ENCODE peak calls at places on chromosomes 7 and 10, in nine cellular contexts. Q is germinal center; Y is upper lobe of right lung; X is RKO; P is stimulated activated CD4-positive, alpha-beta T cell treated with anti-CD3 and anti-CD28 coated beads, Interleukin-2, amount 100 ng/mL, for 24 hours; W is non-pigmented ciliary epithelial cell; N is hepatic stellate cell; D is CD8-positive, alpha-beta T cell; R is brain microvascular endothelial cell. M is an unnamed sample.

GRCh38 chr7:51316666-51317581 is at the start of gene COBL:
- DNase-seq in Q (no peak), Y (peak; percentile 82), X (peak; percentile 62), P (no peak), W (no peak), N (no peak), D (no peak), R (no peak), M (no peak)

GRCh38 chr10:4671451-4672145 is 154.4 kb upstream of the AKR1E2 start:
- DNase-seq in Q (no peak), Y (no peak), X (no peak), P (no peak), W (no peak), N (no peak), D (no peak), R (peak; percentile 33), M (no peak)

GRCh38 chr10:132248455-132249231 is 59.1 kb downstream of the STK32C start:
- DNase-seq in Q (peak; percentile 79), Y (peak; percentile 80), X (peak; percentile 76), P (peak; percentile 46), W (no peak), N (peak; percentile 69), D (peak; percentile 70), R (no peak), M (peak; percentile 31)

GRCh38 chr10:21740989-21741388 is 207.0 kb downstream of the MLLT10 start:
- DNase-seq in Q (no peak), Y (no peak), X (no peak), P (no peak), W (no peak), N (no peak), D (no peak), R (no peak), M (peak; percentile 20)

GRCh38 chr10:13839430-13839986 is 252.7 kb downstream of the PRPF18 start:
- DNase-seq in Q (no peak), Y (no peak), X (peak; percentile 75), P (no peak), W (peak; percentile 73), N (peak; percentile 79), D (no peak), R (peak; percentile 93), M (no peak)

GRCh38 chr10:125083576-125083920 is 76.8 kb downstream of the CTBP2 start:
- DNase-seq in Q (no peak), Y (peak; percentile 55), X (no peak), P (no peak), W (peak; percentile 45), N (peak; percentile 80), D (no peak), R (peak; percentile 95), M (no peak)

GRCh38 chr10:119742988-119743646 is 17.3 kb downstream of the INPP5F start:
- DNase-seq in Q (no peak), Y (no peak), X (no peak), P (no peak), W (no peak), N (peak; percentile 42), D (no peak), R (peak; percentile 16), M (no peak)

GRCh38 chr10:34112431-34112830 is 702.7 kb downstream of the PARD3 start:
- DNase-seq in Q (no peak), Y (no peak), X (no peak), P (no peak), W (no peak), N (no peak), D (no peak), R (no peak), M (no peak)

GRCh38 chr7:44182827-44183226 is 6.4 kb downstream of the GCK start:
- DNase-seq in Q (no peak), Y (no peak), X (no peak), P (no peak), W (no peak), N (no peak), D (no peak), R (no peak), M (no peak)

GRCh38 chr10:50393784-50394183 is 142.5 kb upstream of the ASAH2 start:
- DNase-seq in Q (no peak), Y (no peak), X (no peak), P (no peak), W (no peak), N (no peak), D (no peak), R (peak; percentile 81), M (no peak)

GRCh38 chr10:98488669-98489430 is 42.1 kb upstream of the HPS1 start:
- DNase-seq in Q (no peak), Y (no peak), X (no peak), P (no peak), W (no peak), N (no peak), D (no peak), R (no peak), M (no peak)

GRCh38 chr10:64086083-64086772 is 565.0 kb downstream of the REEP3 start:
- DNase-seq in Q (no peak), Y (no peak), X (no peak), P (no peak), W (no peak), N (no peak), D (no peak), R (no peak), M (no peak)

GRCh38 chr10:84291389-84291788 is 37.0 kb upstream of the CCSER2 start:
- DNase-seq in Q (no peak), Y (no peak), X (peak; percentile 69), P (no peak), W (peak; percentile 11), N (peak; percentile 51), D (no peak), R (peak; percentile 66), M (no peak)

GRCh38 chr10:90822508-90822907 is 35.3 kb downstream of the HTR7 start:
- DNase-seq in Q (no peak), Y (no peak), X (no peak), P (no peak), W (no peak), N (no peak), D (no peak), R (no peak), M (no peak)

GRCh38 chr10:5959116-5959515 is 18.2 kb downstream of the IL15RA start:
- DNase-seq in Q (no peak), Y (peak; percentile 27), X (no peak), P (no peak), W (no peak), N (no peak), D (no peak), R (no peak), M (no peak)

GRCh38 chr7:47392241-47392759 is 189.6 kb downstream of the TNS3 start:
- DNase-seq in Q (no peak), Y (peak; percentile 70), X (no peak), P (no peak), W (no peak), N (peak; percentile 88), D (no peak), R (peak; percentile 14), M (no peak)

GRCh38 chr7:95244616-95245015 is 79.7 kb downstream of the PON1 start:
- DNase-seq in Q (no peak), Y (no peak), X (no peak), P (no peak), W (no peak), N (no peak), D (no peak), R (no peak), M (no peak)

GRCh38 chr7:43586251-43586900 is 3.5 kb downstream of the STK17A start:
- DNase-seq in Q (no peak), Y (no peak), X (peak; percentile 50), P (no peak), W (no peak), N (no peak), D (no peak), R (no peak), M (no peak)

GRCh38 chr10:132471125-132471451 is 66.5 kb upstream of the INPP5A start:
- DNase-seq in Q (no peak), Y (no peak), X (no peak), P (no peak), W (no peak), N (no peak), D (no peak), R (no peak), M (no peak)

GRCh38 chr10:69800109-69800508 is 1.6 kb upstream of the COL13A1 start:
- DNase-seq in Q (peak; percentile 14), Y (no peak), X (peak; percentile 54), P (no peak), W (no peak), N (peak; percentile 72), D (no peak), R (peak; percentile 66), M (no peak)

GRCh38 chr10:12391191-12391590 is 41.8 kb downstream of the CAMK1D start:
- DNase-seq in Q (no peak), Y (no peak), X (no peak), P (no peak), W (no peak), N (no peak), D (no peak), R (no peak), M (no peak)

GRCh38 chr7:50359258-50359994 is 54.9 kb downstream of the IKZF1 start:
- DNase-seq in Q (no peak), Y (no peak), X (no peak), P (no peak), W (no peak), N (no peak), D (no peak), R (no peak), M (no peak)

GRCh38 chr7:101222275-101222830 is 4.4 kb downstream of the ZNHIT1 start:
- DNase-seq in Q (no peak), Y (no peak), X (no peak), P (no peak), W (no peak), N (no peak), D (no peak), R (no peak), M (no peak)

GRCh38 chr7:72032934-72033333 is 379.2 kb downstream of the CALN1 start:
- DNase-seq in Q (no peak), Y (no peak), X (no peak), P (no peak), W (no peak), N (no peak), D (no peak), R (no peak), M (no peak)

GRCh38 chr7:15463801-15464761 is 97.7 kb downstream of the AGMO start:
- DNase-seq in Q (no peak), Y (no peak), X (no peak), P (no peak), W (no peak), N (no peak), D (no peak), R (no peak), M (no peak)

GRCh38 chr10:28734940-28735759 is 57.8 kb downstream of the BAMBI start:
- DNase-seq in Q (no peak), Y (no peak), X (peak; percentile 73), P (no peak), W (peak; percentile 99), N (peak; percentile 74), D (no peak), R (peak; percentile 93), M (no peak)

GRCh38 chr7:152986369-152986768 is 226.8 kb downstream of the ACTR3B start:
- DNase-seq in Q (no peak), Y (no peak), X (no peak), P (no peak), W (no peak), N (no peak), D (no peak), R (no peak), M (no peak)

GRCh38 chr10:33600381-33600780 is 265.9 kb upstream of the NRP1 start:
- DNase-seq in Q (no peak), Y (no peak), X (no peak), P (no peak), W (peak; percentile 17), N (no peak), D (no peak), R (peak; percentile 54), M (no peak)

GRCh38 chr10:110576220-110576619 is 8.7 kb downstream of the SMC3 start:
- DNase-seq in Q (no peak), Y (no peak), X (peak; percentile 86), P (no peak), W (peak; percentile 60), N (peak; percentile 17), D (no peak), R (peak; percentile 70), M (no peak)

GRCh38 chr7:102830206-102830605 is 81.4 kb downstream of the FAM185A start:
- DNase-seq in Q (no peak), Y (no peak), X (no peak), P (no peak), W (no peak), N (no peak), D (no peak), R (no peak), M (no peak)

GRCh38 chr10:29131952-29132820 is 156.7 kb upstream of the LYZL1 start:
- DNase-seq in Q (no peak), Y (no peak), X (no peak), P (no peak), W (no peak), N (peak; percentile 35), D (no peak), R (peak; percentile 68), M (no peak)

M was measured in activated T-cell treated with anti-CD3 and anti-CD28 coated beads, Interleukin-2, amount 50 U/mL, for 4 hours.